ENCODE peak calls at places on chromosomes 2 and 18, in ten cellular contexts. G is astrocyte of the spinal cord, O is non-pigmented ciliary epithelial cell, V is OCI-M1, Y is mesothelial cell of epicardium, E is NCI-H1694 treated with DMSO at 0.1 percent for 48 hours, B is AG10803, T is NCI-H526, A is iris pigment epithelial cell, C is NCI-H2029. X is an unnamed sample.

GRCh38 chr2:188787661-188788044 is 186.5 kb upstream of the COL3A1 start:
- DNase-seq in E (no peak), V (peak), C (no peak), T (no peak), A (peak), O (no peak), B (peak), G (peak), Y (no peak), X (no peak)

GRCh38 chr2:134220525-134220924 is 33.3 kb upstream of the MGAT5 start:
- DNase-seq in T (no peak), Y (no peak), O (no peak), B (no peak), V (peak), G (no peak), A (no peak), C (peak), E (no peak), X (no peak)

GRCh38 chr2:157393350-157393749 is 50.5 kb downstream of the CYTIP start:
- DNase-seq in C (no peak), A (no peak), T (no peak), O (no peak), E (no peak), V (no peak), B (no peak), Y (no peak), G (no peak), X (no peak)

GRCh38 chr2:147351789-147352188 is 493.0 kb upstream of the ACVR2A start:
- DNase-seq in C (peak), G (no peak), E (no peak), A (no peak), T (no peak), B (no peak), O (no peak), V (no peak), Y (no peak), X (no peak)

GRCh38 chr2:238915196-238915595 is 67.3 kb downstream of the TWIST2 start:
- DNase-seq in Y (no peak), A (no peak), T (no peak), B (peak), V (no peak), C (no peak), E (no peak), O (no peak), G (no peak), X (no peak)

GRCh38 chr2:134333646-134334189 is 79.8 kb downstream of the MGAT5 start:
- DNase-seq in B (no peak), E (no peak), Y (no peak), T (no peak), C (no peak), V (no peak), O (no peak), A (peak), G (no peak), X (peak)

GRCh38 chr2:85834456-85834855 is 54.3 kb downstream of the ST3GAL5 start:
- DNase-seq in A (peak), C (no peak), V (no peak), O (no peak), B (peak), E (no peak), T (no peak), Y (no peak), G (no peak), X (no peak)

GRCh38 chr18:3903341-3903740 is 453.4 kb downstream of the TGIF1 start:
- DNase-seq in V (no peak), C (no peak), Y (no peak), B (peak), A (peak), O (peak), G (peak), T (no peak), E (no peak), X (no peak)

GRCh38 chr2:84876369-84876768 is 4.5 kb downstream of the TRABD2A start:
- DNase-seq in E (no peak), Y (no peak), T (no peak), V (peak), B (no peak), G (no peak), A (no peak), O (no peak), C (no peak), X (no peak)

GRCh38 chr2:9170458-9171130 is 36.0 kb upstream of the ASAP2 start:
- DNase-seq in G (no peak), O (no peak), C (no peak), B (no peak), E (no peak), T (peak), A (no peak), V (peak), Y (no peak), X (no peak)

GRCh38 chr2:238846503-238847431 is 1.1 kb upstream of the TWIST2 start:
- DNase-seq in T (peak), V (no peak), B (peak), C (no peak), E (no peak), O (no peak), G (peak), A (peak), Y (no peak), X (no peak)

GRCh38 chr2:133755515-133756311 is 187.4 kb upstream of the NCKAP5 start:
- DNase-seq in B (peak), C (no peak), T (peak), E (no peak), O (peak), Y (no peak), V (no peak), G (peak), A (peak), X (no peak)

GRCh38 chr2:240594511-240595380 is 8.2 kb downstream of the CAPN10 start:
- DNase-seq in Y (peak), B (no peak), V (no peak), C (no peak), O (no peak), E (no peak), T (no peak), A (no peak), G (no peak), X (no peak)

GRCh38 chr18:57210101-57210661 is 63.3 kb downstream of the BOD1L2 start:
- DNase-seq in B (peak), G (peak), T (no peak), O (peak), E (peak), A (peak), C (no peak), V (peak), Y (no peak), X (no peak)

GRCh38 chr2:83251473-83251872 is 1207.6 kb downstream of the SUCLG1 start:
- DNase-seq in T (no peak), A (no peak), O (no peak), Y (no peak), V (no peak), C (no peak), B (no peak), E (no peak), G (no peak), X (no peak)

GRCh38 chr18:22346342-22346967 is 71.3 kb downstream of the CTAGE1 start:
- DNase-seq in E (no peak), G (peak), T (no peak), B (peak), A (peak), C (no peak), V (peak), Y (no peak), O (peak), X (no peak)

GRCh38 chr2:182946949-182947348 is 80.5 kb upstream of the FRZB start:
- DNase-seq in O (peak), Y (no peak), E (no peak), B (no peak), T (no peak), C (no peak), V (peak), G (peak), A (peak), X (no peak)

GRCh38 chr2:44676379-44676778 is 265.1 kb upstream of the SIX3 start:
- DNase-seq in O (no peak), A (no peak), V (no peak), C (no peak), Y (no peak), G (no peak), E (no peak), T (no peak), B (no peak), X (no peak)

GRCh38 chr2:45390856-45391255 is 220.2 kb downstream of the SRBD1 start:
- DNase-seq in E (no peak), C (no peak), A (no peak), O (no peak), V (no peak), Y (no peak), G (no peak), T (no peak), B (no peak), X (no peak)

GRCh38 chr18:29191263-29191662 is 1014.3 kb upstream of the CDH2 start:
- DNase-seq in A (peak), E (no peak), C (no peak), T (peak), V (peak), Y (no peak), B (peak), O (no peak), G (peak), X (no peak)

GRCh38 chr2:210662557-210662956 is 106.2 kb downstream of the CPS1 start:
- DNase-seq in T (no peak), G (no peak), B (no peak), V (no peak), A (no peak), Y (no peak), C (no peak), E (no peak), O (no peak), X (no peak)

GRCh38 chr2:237876951-237877491 is 17.6 kb downstream of the RAMP1 start:
- DNase-seq in C (no peak), E (no peak), G (no peak), V (no peak), A (no peak), Y (no peak), B (no peak), T (no peak), O (no peak), X (no peak)

GRCh38 chr18:22604390-22604985 is 186.8 kb upstream of the CTAGE1 start:
- DNase-seq in V (no peak), Y (no peak), B (no peak), E (no peak), A (peak), O (no peak), G (peak), T (no peak), C (peak), X (no peak)

GRCh38 chr2:112173646-112174319 is 35.6 kb downstream of the FBLN7 start:
- DNase-seq in G (no peak), C (no peak), B (no peak), V (no peak), O (no peak), E (no peak), T (no peak), A (no peak), Y (no peak), X (no peak)

GRCh38 chr2:227862227-227862740 is 9.1 kb upstream of the DAW1 start:
- DNase-seq in V (peak), T (peak), E (peak), B (peak), C (peak), O (no peak), A (peak), Y (no peak), G (peak), X (peak)

GRCh38 chr2:46263347-46263746 is 33.9 kb upstream of the EPAS1 start:
- DNase-seq in V (no peak), E (no peak), B (no peak), T (no peak), C (no peak), O (no peak), A (no peak), Y (no peak), G (no peak), X (no peak)